ENCODE peak calls at places on chromosomes 4 and X, in eight cellular contexts. One of them, this sample, is unnamed.

GRCh38 chr4:22733816-22734215 is 41.1 kb downstream of the GBA3 start:
- DNase-seq in ascending aorta: no peak
- DNase-seq in neural progenitor cell: no peak
- DNase-seq in psoas muscle: no peak
- DNase-seq in HCT116: no peak
- DNase-seq in mammary epithelial cell: no peak
- DNase-seq in kidney: no peak
- DNase-seq in foreskin keratinocyte: no peak
- DNase-seq in this sample: no peak

GRCh38 chr4:35934370-35934981 is 309.8 kb downstream of the ARAP2 start:
- DNase-seq in neural progenitor cell: peak; percentile 21
- DNase-seq in ascending aorta: no peak
- DNase-seq in foreskin keratinocyte: peak; percentile 35
- DNase-seq in kidney: no peak
- DNase-seq in mammary epithelial cell: peak; percentile 4
- DNase-seq in HCT116: peak; percentile 12
- DNase-seq in psoas muscle: no peak
- DNase-seq in this sample: no peak

GRCh38 chrX:150958177-150958576 is 25.0 kb upstream of the HMGB3 start:
- DNase-seq in kidney: peak; percentile 0
- DNase-seq in neural progenitor cell: no peak
- DNase-seq in ascending aorta: no peak
- DNase-seq in HCT116: no peak
- DNase-seq in mammary epithelial cell: no peak
- DNase-seq in psoas muscle: no peak
- DNase-seq in foreskin keratinocyte: no peak
- DNase-seq in this sample: no peak

GRCh38 chrX:43836435-43837184 is 45.6 kb downstream of the MAOB start:
- DNase-seq in neural progenitor cell: peak; percentile 3
- DNase-seq in HCT116: peak; percentile 7
- DNase-seq in mammary epithelial cell: peak; percentile 14
- DNase-seq in ascending aorta: no peak
- DNase-seq in foreskin keratinocyte: no peak
- DNase-seq in psoas muscle: no peak
- DNase-seq in kidney: no peak
- DNase-seq in this sample: no peak

GRCh38 chrX:99353412-99353811 is 1056.7 kb downstream of the PCDH19 start:
- DNase-seq in kidney: no peak
- DNase-seq in foreskin keratinocyte: no peak
- DNase-seq in mammary epithelial cell: no peak
- DNase-seq in neural progenitor cell: no peak
- DNase-seq in HCT116: no peak
- DNase-seq in psoas muscle: no peak
- DNase-seq in ascending aorta: no peak
- DNase-seq in this sample: no peak

GRCh38 chr4:40842318-40842717 is 92.6 kb downstream of the NSUN7 start:
- DNase-seq in ascending aorta: no peak
- DNase-seq in psoas muscle: no peak
- DNase-seq in HCT116: no peak
- DNase-seq in neural progenitor cell: no peak
- DNase-seq in mammary epithelial cell: no peak
- DNase-seq in kidney: no peak
- DNase-seq in foreskin keratinocyte: no peak
- DNase-seq in this sample: peak; percentile 62

GRCh38 chr4:64001229-64001898 is 407.9 kb downstream of the TECRL start:
- DNase-seq in neural progenitor cell: no peak
- DNase-seq in psoas muscle: no peak
- DNase-seq in kidney: no peak
- DNase-seq in mammary epithelial cell: no peak
- DNase-seq in foreskin keratinocyte: no peak
- DNase-seq in ascending aorta: no peak
- DNase-seq in HCT116: no peak
- DNase-seq in this sample: no peak

GRCh38 chr4:169611157-169611556 is 1.2 kb downstream of the NEK1 start:
- DNase-seq in foreskin keratinocyte: no peak
- DNase-seq in psoas muscle: no peak
- DNase-seq in neural progenitor cell: no peak
- DNase-seq in ascending aorta: no peak
- DNase-seq in HCT116: no peak
- DNase-seq in kidney: no peak
- DNase-seq in mammary epithelial cell: no peak
- DNase-seq in this sample: no peak

GRCh38 chr4:88522702-88523324 is 763 bp downstream of the PYURF start:
- DNase-seq in HCT116: no peak
- DNase-seq in foreskin keratinocyte: no peak
- DNase-seq in psoas muscle: peak; percentile 50
- DNase-seq in ascending aorta: no peak
- DNase-seq in mammary epithelial cell: peak; percentile 52
- DNase-seq in neural progenitor cell: peak; percentile 53
- DNase-seq in kidney: peak; percentile 74
- DNase-seq in this sample: peak; percentile 49

GRCh38 chr4:52103314-52103713 is 52.2 kb downstream of the SPATA18 start:
- DNase-seq in ascending aorta: no peak
- DNase-seq in mammary epithelial cell: peak; percentile 40
- DNase-seq in psoas muscle: no peak
- DNase-seq in neural progenitor cell: peak; percentile 65
- DNase-seq in kidney: no peak
- DNase-seq in HCT116: no peak
- DNase-seq in foreskin keratinocyte: peak; percentile 29
- DNase-seq in this sample: no peak

GRCh38 chr4:142512161-142512560 is 333.9 kb downstream of the INPP4B start:
- DNase-seq in ascending aorta: no peak
- DNase-seq in mammary epithelial cell: peak; percentile 53
- DNase-seq in kidney: no peak
- DNase-seq in foreskin keratinocyte: no peak
- DNase-seq in psoas muscle: no peak
- DNase-seq in neural progenitor cell: no peak
- DNase-seq in HCT116: no peak
- DNase-seq in this sample: no peak

GRCh38 chr4:8303485-8304281 is 34.1 kb downstream of the HTRA3 start:
- DNase-seq in mammary epithelial cell: peak; percentile 86
- DNase-seq in foreskin keratinocyte: peak; percentile 76
- DNase-seq in ascending aorta: no peak
- DNase-seq in neural progenitor cell: peak; percentile 41
- DNase-seq in HCT116: peak; percentile 62
- DNase-seq in psoas muscle: no peak
- DNase-seq in kidney: no peak
- DNase-seq in this sample: peak; percentile 9

GRCh38 chrX:46791927-46792825 is 33.3 kb upstream of the SLC9A7 start:
- DNase-seq in psoas muscle: no peak
- DNase-seq in mammary epithelial cell: peak; percentile 91
- DNase-seq in kidney: peak; percentile 73
- DNase-seq in foreskin keratinocyte: peak; percentile 91
- DNase-seq in ascending aorta: no peak
- DNase-seq in HCT116: peak; percentile 63
- DNase-seq in neural progenitor cell: peak; percentile 32
- DNase-seq in this sample: no peak

GRCh38 chr4:5865896-5866599 is 26.8 kb downstream of the CRMP1 start:
- DNase-seq in neural progenitor cell: no peak
- DNase-seq in foreskin keratinocyte: no peak
- DNase-seq in ascending aorta: no peak
- DNase-seq in kidney: no peak
- DNase-seq in mammary epithelial cell: no peak
- DNase-seq in HCT116: no peak
- DNase-seq in psoas muscle: no peak
- DNase-seq in this sample: no peak

GRCh38 chr4:21457086-21457840 is 491.3 kb downstream of the KCNIP4 start:
- DNase-seq in neural progenitor cell: no peak
- DNase-seq in foreskin keratinocyte: no peak
- DNase-seq in HCT116: no peak
- DNase-seq in kidney: no peak
- DNase-seq in ascending aorta: no peak
- DNase-seq in mammary epithelial cell: no peak
- DNase-seq in psoas muscle: no peak
- DNase-seq in this sample: no peak

GRCh38 chrX:9919632-9920172 is 47.5 kb upstream of the CLDN34 start:
- DNase-seq in psoas muscle: no peak
- DNase-seq in ascending aorta: no peak
- DNase-seq in kidney: no peak
- DNase-seq in HCT116: no peak
- DNase-seq in foreskin keratinocyte: peak; percentile 71
- DNase-seq in neural progenitor cell: no peak
- DNase-seq in mammary epithelial cell: no peak
- DNase-seq in this sample: no peak

GRCh38 chrX:9923357-9923756 is 43.8 kb upstream of the CLDN34 start:
- DNase-seq in foreskin keratinocyte: no peak
- DNase-seq in kidney: no peak
- DNase-seq in neural progenitor cell: no peak
- DNase-seq in ascending aorta: no peak
- DNase-seq in HCT116: no peak
- DNase-seq in mammary epithelial cell: no peak
- DNase-seq in psoas muscle: no peak
- DNase-seq in this sample: no peak

GRCh38 chrX:9926002-9926401 is 41.2 kb upstream of the CLDN34 start:
- DNase-seq in kidney: no peak
- DNase-seq in mammary epithelial cell: no peak
- DNase-seq in neural progenitor cell: no peak
- DNase-seq in ascending aorta: no peak
- DNase-seq in foreskin keratinocyte: no peak
- DNase-seq in psoas muscle: no peak
- DNase-seq in HCT116: no peak
- DNase-seq in this sample: no peak

GRCh38 chrX:9917861-9918260 is 49.3 kb upstream of the CLDN34 start:
- DNase-seq in foreskin keratinocyte: no peak
- DNase-seq in mammary epithelial cell: no peak
- DNase-seq in HCT116: no peak
- DNase-seq in psoas muscle: no peak
- DNase-seq in ascending aorta: no peak
- DNase-seq in kidney: no peak
- DNase-seq in neural progenitor cell: no peak
- DNase-seq in this sample: no peak

DNA sequence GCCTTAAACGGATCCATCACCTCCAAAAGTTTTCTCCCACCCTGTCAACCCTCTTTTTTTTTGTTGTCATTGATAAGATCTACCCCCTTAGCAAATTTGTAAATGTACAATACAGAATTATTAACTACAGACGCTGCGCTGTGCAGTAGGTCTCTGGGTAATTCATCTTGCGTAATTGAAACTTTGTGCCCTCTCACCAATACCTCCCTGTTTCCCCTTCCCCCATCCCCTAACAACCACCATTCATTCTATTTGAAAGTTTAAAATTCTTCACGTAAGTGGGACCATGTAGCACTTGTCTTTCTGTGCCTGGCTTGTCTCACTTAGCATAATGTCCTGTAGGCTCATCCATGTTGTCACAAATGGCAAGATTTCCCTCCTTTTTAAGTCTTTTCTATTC is 45.8 kb upstream of the CLDN34 start:
- DNase-seq in neural progenitor cell: no peak
- DNase-seq in foreskin keratinocyte: no peak
- DNase-seq in psoas muscle: no peak
- DNase-seq in mammary epithelial cell: no peak
- DNase-seq in HCT116: no peak
- DNase-seq in ascending aorta: no peak
- DNase-seq in kidney: no peak
- DNase-seq in this sample: no peak
- H3K4me1 ChIP-seq in neural progenitor cell: no peaks in the 10 kb centered on the region
- H3K4me1 ChIP-seq in foreskin keratinocyte: peaks cover 7% of the 10 kb centered on the region
- H3K4me1 ChIP-seq in psoas muscle: no peaks in the 10 kb centered on the region
- H3K4me1 ChIP-seq in mammary epithelial cell: peaks cover 16% of the 10 kb centered on the region
- H3K4me1 ChIP-seq in HCT116: no peaks in the 10 kb centered on the region
- H3K4me1 ChIP-seq in ascending aorta: no peaks in the 10 kb centered on the region
- H3K4me1 ChIP-seq in kidney: no peaks in the 10 kb centered on the region
- H3K4me1 ChIP-seq in this sample: no peaks in the 10 kb centered on the region

GRCh38 chrX:132636080-132636479 is 147.2 kb upstream of the MBNL3 start:
- DNase-seq in neural progenitor cell: no peak
- DNase-seq in foreskin keratinocyte: no peak
- DNase-seq in ascending aorta: no peak
- DNase-seq in HCT116: no peak
- DNase-seq in mammary epithelial cell: no peak
- DNase-seq in kidney: no peak
- DNase-seq in psoas muscle: no peak
- DNase-seq in this sample: no peak
- TF ChIP-seq CTCF in neural progenitor cell: no peak
- TF ChIP-seq CTCF in foreskin keratinocyte: peak; percentile 48
- TF ChIP-seq CTCF in ascending aorta: peak; percentile 22
- TF ChIP-seq CTCF in HCT116: no peak
- TF ChIP-seq CTCF in mammary epithelial cell: peak; percentile 17
- TF ChIP-seq CTCF in kidney: no peak
- TF ChIP-seq CTCF in psoas muscle: peak; percentile 9
- TF ChIP-seq CTCF in this sample: no peak

DNA sequence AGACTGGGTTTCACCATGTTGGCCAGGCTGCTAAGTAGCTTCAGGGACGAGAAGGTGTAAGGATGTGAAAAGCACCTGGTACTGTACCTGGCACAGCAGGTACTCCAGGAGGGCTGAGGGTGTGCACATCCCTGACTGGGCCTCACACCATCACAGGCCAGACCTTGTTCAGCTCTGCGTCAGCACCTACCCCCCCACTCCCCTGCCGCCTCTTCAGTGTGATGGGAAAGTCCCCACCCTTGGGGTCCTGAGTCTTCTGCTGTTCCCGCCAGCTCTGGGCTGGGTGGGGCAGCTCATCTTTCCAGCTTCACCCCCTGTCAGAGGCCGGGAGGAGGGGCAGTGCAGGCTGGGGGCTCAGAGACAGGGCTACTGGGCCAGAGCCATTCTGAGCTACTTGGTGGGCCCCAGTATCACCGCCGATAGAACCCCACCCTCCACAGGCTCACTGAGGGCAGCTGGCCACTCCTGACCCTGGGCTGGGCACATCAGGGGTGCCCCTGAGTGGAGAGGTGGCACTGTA is 6.7 kb upstream of the SH3BP2 start:
- DNase-seq in foreskin keratinocyte: no peak
- DNase-seq in ascending aorta: no peak
- DNase-seq in psoas muscle: no peak
- DNase-seq in kidney: peak; percentile 72
- DNase-seq in neural progenitor cell: no peak
- DNase-seq in mammary epithelial cell: no peak
- DNase-seq in HCT116: no peak
- DNase-seq in this sample: no peak
- H3K27ac ChIP-seq in foreskin keratinocyte: no peak overlapping the region
- H3K27ac ChIP-seq in ascending aorta: peak overlapping the region; percentile 33
- H3K27ac ChIP-seq in psoas muscle: no peak overlapping the region
- H3K27ac ChIP-seq in kidney: no peak overlapping the region
- H3K27ac ChIP-seq in neural progenitor cell: no peak overlapping the region
- H3K27ac ChIP-seq in mammary epithelial cell: no peak overlapping the region
- H3K27ac ChIP-seq in HCT116: no peak overlapping the region
- H3K27ac ChIP-seq in this sample: no peak overlapping the region

GRCh38 chr4:141019772-141020171 is 113.5 kb downstream of the RNF150 start:
- DNase-seq in kidney: no peak
- DNase-seq in psoas muscle: no peak
- DNase-seq in mammary epithelial cell: no peak
- DNase-seq in foreskin keratinocyte: no peak
- DNase-seq in HCT116: no peak
- DNase-seq in neural progenitor cell: no peak
- DNase-seq in ascending aorta: no peak
- DNase-seq in this sample: no peak

GRCh38 chr4:141009931-141010330 is 123.3 kb downstream of the RNF150 start:
- DNase-seq in foreskin keratinocyte: no peak
- DNase-seq in neural progenitor cell: no peak
- DNase-seq in kidney: no peak
- DNase-seq in HCT116: no peak
- DNase-seq in mammary epithelial cell: no peak
- DNase-seq in ascending aorta: no peak
- DNase-seq in psoas muscle: no peak
- DNase-seq in this sample: no peak

GRCh38 chr4:141016117-141016798 is 117.0 kb downstream of the RNF150 start:
- DNase-seq in neural progenitor cell: no peak
- DNase-seq in mammary epithelial cell: no peak
- DNase-seq in foreskin keratinocyte: no peak
- DNase-seq in psoas muscle: no peak
- DNase-seq in kidney: no peak
- DNase-seq in ascending aorta: no peak
- DNase-seq in HCT116: no peak
- DNase-seq in this sample: no peak

GRCh38 chr4:141011799-141012377 is 121.4 kb downstream of the RNF150 start:
- DNase-seq in kidney: no peak
- DNase-seq in mammary epithelial cell: no peak
- DNase-seq in ascending aorta: no peak
- DNase-seq in psoas muscle: peak; percentile 18
- DNase-seq in neural progenitor cell: no peak
- DNase-seq in foreskin keratinocyte: no peak
- DNase-seq in HCT116: no peak
- DNase-seq in this sample: no peak

GRCh38 chr4:141013899-141014298 is 119.4 kb downstream of the RNF150 start:
- DNase-seq in ascending aorta: no peak
- DNase-seq in foreskin keratinocyte: no peak
- DNase-seq in neural progenitor cell: no peak
- DNase-seq in mammary epithelial cell: no peak
- DNase-seq in psoas muscle: no peak
- DNase-seq in HCT116: no peak
- DNase-seq in kidney: no peak
- DNase-seq in this sample: no peak
- H3K4me1 ChIP-seq in ascending aorta: no peaks in the 10 kb centered on the region
- H3K4me1 ChIP-seq in foreskin keratinocyte: no peaks in the 10 kb centered on the region
- H3K4me1 ChIP-seq in neural progenitor cell: no peaks in the 10 kb centered on the region
- H3K4me1 ChIP-seq in mammary epithelial cell: no peaks in the 10 kb centered on the region
- H3K4me1 ChIP-seq in psoas muscle: peaks cover 12% of the 10 kb centered on the region
- H3K4me1 ChIP-seq in HCT116: no peaks in the 10 kb centered on the region
- H3K4me1 ChIP-seq in kidney: no peaks in the 10 kb centered on the region
- H3K4me1 ChIP-seq in this sample: peaks cover 7% of the 10 kb centered on the region